ENCODE peak calls at places on chromosomes 11 and 22, in four cellular contexts. A is H1, G is GM12878, F is HepG2. X is an unnamed sample. For H3K4me1, the result is how much of the 10 kb centered on the place peaks cover.

GRCh38 chr22:32480238-32480637 is 5.6 kb downstream of the FBXO7 start:
- DNase-seq in A (no peak), G (no peak), F (no peak), X (no peak)

GRCh38 chr11:45279645-45280044 is 6.5 kb downstream of the SYT13 start:
- DNase-seq in F (no peak), G (no peak), A (no peak), X (no peak)

GRCh38 chr11:107545101-107545514 is 20.4 kb downstream of the ALKBH8 start:
- DNase-seq in G (no peak), F (no peak), A (no peak), X (no peak)

GRCh38 chr22:46738961-46739870 is 1.2 kb upstream of the CERK start:
- DNase-seq in G (no peak), A (peak), F (peak), X (no peak)

GRCh38 chr22:31290494-31291402 is 1.5 kb downstream of the PIK3IP1 start:
- DNase-seq in G (peak), A (peak), F (peak), X (no peak)

GRCh38 chr11:65479184-65480145 is 19.4 kb upstream of the MALAT1 start:
- DNase-seq in A (peak), G (no peak), F (no peak), X (no peak)

GRCh38 chr11:115191761-115192160 is 312.5 kb downstream of the CADM1 start:
- DNase-seq in F (peak), G (no peak), A (no peak), X (no peak)

GRCh38 chr11:3860360-3860759 is 4.9 kb downstream of the STIM1 start:
- DNase-seq in A (no peak), G (no peak), F (no peak), X (no peak)

GRCh38 chr22:32000171-32000570 is 42.9 kb upstream of the SLC5A1 start:
- DNase-seq in F (peak), A (no peak), G (no peak), X (no peak)

GRCh38 chr22:34878996-34879395 is 187.0 kb upstream of the ISX start:
- DNase-seq in A (no peak), G (no peak), F (no peak), X (no peak)

GRCh38 chr11:134537296-134537695 is 125.3 kb upstream of the B3GAT1 start:
- DNase-seq in G (no peak), A (peak), F (no peak), X (no peak)

GRCh38 chr11:326842-327580 is 6.4 kb upstream of the IFITM3 start:
- DNase-seq in G (peak), A (no peak), F (peak), X (no peak)

GRCh38 chr11:47225552-47226137 is 10.9 kb downstream of the DDB2 start:
- DNase-seq in A (no peak), G (peak), F (no peak), X (no peak)

GRCh38 chr11:132838621-132839020 is 693.7 kb downstream of the OPCML start:
- DNase-seq in F (no peak), G (no peak), A (no peak), X (no peak)

GRCh38 chr22:49617866-49618688 is 209.6 kb downstream of the BRD1 start:
- DNase-seq in A (no peak), G (no peak), F (no peak), X (no peak)

GRCh38 chr22:35445933-35446332 is 46.0 kb downstream of the MCM5 start:
- DNase-seq in G (no peak), A (no peak), F (no peak), X (no peak)

GRCh38 chr11:64146036-64146943 is 19.6 kb downstream of the MACROD1 start:
- DNase-seq in F (peak), A (peak), G (no peak), X (no peak)

GRCh38 chr22:31830721-31831070 is 76.9 kb downstream of the DEPDC5 start:
- DNase-seq in G (no peak), F (no peak), A (no peak), X (no peak)

GRCh38 chr22:50530857-50531545 is 1.2 kb upstream of the TYMP start:
- DNase-seq in A (peak), G (no peak), F (peak), X (no peak)

GRCh38 chr11:2526808-2527381 is 82.1 kb downstream of the KCNQ1 start:
- DNase-seq in G (no peak), F (no peak), A (peak), X (no peak)
- TF ChIP-seq SUZ12 in G (no peak), F (no peak), A (no peak), X (no peak)

GRCh38 chr11:119461250-119461963 is 38.4 kb upstream of the THY1 start:
- DNase-seq in A (no peak), F (no peak), G (no peak), X (no peak)

GRCh38 chr11:119459293-119459976 is 36.5 kb upstream of the THY1 start:
- DNase-seq in F (no peak), G (no peak), A (no peak), X (no peak)

GRCh38 chr11:119460582-119460981 is 37.6 kb upstream of the THY1 start:
- DNase-seq in G (no peak), A (no peak), F (no peak), X (no peak)

DNA sequence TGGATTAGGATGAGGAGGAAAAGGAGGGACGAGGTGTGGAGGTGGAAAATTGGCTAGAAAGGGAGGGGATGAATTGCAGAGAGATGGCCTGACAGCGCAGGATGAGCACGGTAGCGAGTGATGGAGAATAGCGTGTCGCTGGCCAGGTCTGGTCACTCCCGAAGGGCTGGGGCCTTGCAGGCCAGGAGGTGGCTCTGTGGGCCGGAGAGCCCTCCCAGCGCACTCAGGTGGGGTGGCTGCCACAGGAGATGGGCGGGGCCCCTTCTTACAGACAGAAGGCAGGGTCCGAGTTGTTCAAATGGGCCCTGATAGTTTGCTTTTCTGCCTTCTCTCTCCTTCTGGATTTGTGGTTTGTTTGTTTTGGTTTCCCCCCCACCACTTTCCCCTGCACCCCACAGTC is 37.2 kb upstream of the THY1 start:
- DNase-seq in F (no peak), A (no peak), G (no peak), X (no peak)
- H3K4me1 ChIP-seq in F (under half), A (under half), G (under half), X (under half)

GRCh38 chr11:128343870-128344269 is 243.5 kb downstream of the ETS1 start:
- DNase-seq in G (no peak), A (no peak), F (no peak), X (no peak)

GRCh38 chr11:128341767-128342318 is 245.5 kb downstream of the ETS1 start:
- DNase-seq in F (no peak), G (no peak), A (no peak), X (no peak)

GRCh38 chr11:128341280-128341679 is 246.1 kb downstream of the ETS1 start:
- DNase-seq in A (no peak), G (no peak), F (no peak), X (no peak)

GRCh38 chr11:128342511-128343133 is 244.7 kb downstream of the ETS1 start:
- DNase-seq in F (peak), A (no peak), G (peak), X (peak)

DNA sequence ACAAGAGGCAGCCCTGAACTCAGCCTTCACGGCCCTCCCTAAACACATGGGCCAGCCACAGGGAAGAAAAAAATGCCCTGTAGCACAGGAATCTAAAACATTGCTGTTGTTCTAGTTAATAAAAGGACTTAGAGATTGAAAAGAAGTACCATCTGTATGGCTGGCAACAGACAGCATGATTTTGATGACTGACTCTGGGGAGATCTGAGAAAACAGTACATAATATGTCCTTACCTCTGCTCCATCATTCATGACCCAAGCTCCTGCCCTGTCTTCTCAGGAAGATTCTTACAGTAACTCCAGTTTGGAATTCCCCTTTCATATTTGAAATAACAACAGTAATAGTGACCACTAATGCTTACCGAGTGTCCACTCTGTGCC is 244.2 kb downstream of the ETS1 start:
- DNase-seq in G (no peak), A (no peak), F (no peak), X (no peak)
- H3K9ac ChIP-seq in G (no peak), A (no peak), F (no peak), X (no peak)

DNA sequence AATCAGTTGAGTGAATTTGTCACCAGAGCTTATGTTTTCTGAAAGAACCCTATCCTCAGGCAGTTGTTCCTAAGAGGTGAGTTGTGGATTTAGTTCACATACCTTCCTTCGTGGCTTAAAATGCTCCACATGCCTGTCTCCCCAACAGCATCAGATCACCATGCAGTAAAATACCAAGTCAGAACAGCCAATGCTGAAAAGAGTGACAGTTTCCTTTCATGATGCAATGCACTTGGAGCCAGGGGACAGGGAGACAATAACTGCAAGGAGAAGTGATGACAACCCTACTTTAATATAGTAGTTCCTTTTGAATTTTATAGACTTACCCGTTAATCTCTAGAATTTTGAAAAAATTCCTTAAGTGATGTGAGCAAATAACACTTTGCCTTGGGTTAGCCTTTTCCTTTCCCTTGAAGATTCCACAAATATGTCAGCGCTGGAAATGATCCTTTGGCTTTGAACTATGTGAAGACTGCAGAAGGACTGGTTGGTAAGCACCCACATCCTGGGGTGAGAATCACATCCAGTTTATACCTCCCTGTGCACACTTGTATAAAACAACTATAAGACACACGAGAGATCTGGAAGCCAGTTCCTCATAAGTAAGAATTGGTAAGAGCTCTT is 71.2 kb downstream of the PIWIL4 start:
- DNase-seq in F (no peak), A (peak), G (no peak), X (no peak)
- TF ChIP-seq SUZ12 in F (no peak), A (no peak), G (no peak), X (no peak)

DNA sequence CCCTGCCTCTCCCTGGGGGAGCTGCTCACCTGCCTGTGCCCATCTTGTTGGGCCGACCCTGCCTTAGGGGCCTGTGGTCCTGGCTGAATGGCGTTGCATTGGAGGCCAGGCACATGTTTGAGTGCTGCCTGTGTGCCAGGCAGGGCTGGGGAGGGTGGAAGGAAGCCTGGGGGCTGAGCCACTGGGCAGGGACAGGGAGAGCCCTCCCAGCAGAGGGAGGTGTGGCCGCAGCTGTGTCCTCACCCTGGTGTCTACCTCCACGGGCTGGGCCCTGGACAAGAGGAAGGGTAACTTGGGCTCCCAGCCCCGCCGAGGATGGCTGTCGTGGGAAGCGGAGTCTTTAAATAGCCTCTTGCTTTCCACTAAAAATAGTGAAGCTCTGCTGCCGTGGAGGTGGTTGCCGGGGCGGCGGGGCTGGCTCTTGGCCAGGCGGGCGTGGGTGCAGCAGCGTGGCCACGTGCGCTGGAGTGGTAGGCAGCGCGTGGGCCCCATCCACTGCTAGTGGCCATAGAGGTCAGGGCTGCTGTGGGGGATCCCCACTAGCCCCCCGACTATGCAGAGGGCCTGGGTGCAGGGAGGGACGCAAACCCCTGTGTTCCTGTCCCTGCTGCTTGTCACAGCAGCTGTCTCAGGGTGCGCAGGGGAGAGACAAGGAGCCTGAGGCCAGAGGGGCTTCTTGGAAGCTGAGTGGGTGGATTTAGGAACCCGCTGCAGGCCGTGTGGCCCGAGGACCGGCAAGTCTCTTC is 6.2 kb downstream of the ZDHHC8 start:
- DNase-seq in F (no peak), A (no peak), G (no peak), X (no peak)
- H3K4me1 ChIP-seq in F (under half), A (under half), G (under half), X (under half)